ENCODE peak calls at places on chromosome 21, in seven cellular contexts. F, Z, P, W, A, C and L are unnamed samples. For H3K36me3, the result is how much of the 10 kb centered on the place peaks cover.

GRCh38 chr21:36156339-36156814 is 247 bp upstream of the DOP1B start:
- DNase-seq in F (peak), Z (peak), P (peak), W (peak), A (peak), C (peak), L (peak)

GRCh38 chr21:26067836-26068401 is 102.7 kb downstream of the APP start:
- DNase-seq in F (no peak), Z (no peak), P (no peak), W (no peak), A (no peak), C (no peak), L (no peak)

GRCh38 chr21:33325222-33326067 is 675 bp downstream of the IFNAR1 start:
- DNase-seq in F (peak), Z (peak), P (peak), W (peak), A (peak), C (no peak), L (no peak)

GRCh38 chr21:32335601-32336575 is 37.2 kb downstream of the MRAP start:
- DNase-seq in F (no peak), Z (no peak), P (no peak), W (no peak), A (no peak), C (no peak), L (no peak)

GRCh38 chr21:7917729-7918128 is 2603.7 kb upstream of the TPTE start:
- DNase-seq in F (peak), Z (no peak), P (no peak), W (no peak), A (peak), C (no peak), L (no peak)

GRCh38 chr21:26125433-26126167 is 45.0 kb downstream of the APP start:
- DNase-seq in F (no peak), Z (no peak), P (no peak), W (no peak), A (no peak), C (no peak), L (no peak)

GRCh38 chr21:29658177-29658933 is 281.4 kb downstream of the GRIK1 start:
- DNase-seq in F (no peak), Z (no peak), P (no peak), W (no peak), A (no peak), C (no peak), L (no peak)

GRCh38 chr21:35561076-35561475 is 499.2 kb downstream of the SETD4 start:
- DNase-seq in F (no peak), Z (no peak), P (no peak), W (no peak), A (no peak), C (no peak), L (no peak)

GRCh38 chr21:35508389-35508888 is 459.3 kb upstream of the RUNX1 start:
- DNase-seq in F (peak), Z (peak), P (peak), W (peak), A (peak), C (peak), L (peak)

GRCh38 chr21:33369586-33369985 is 33.6 kb upstream of the IFNGR2 start:
- DNase-seq in F (no peak), Z (no peak), P (no peak), W (no peak), A (no peak), C (no peak), L (no peak)

GRCh38 chr21:18228060-18228739 is 16.4 kb upstream of the CHODL start:
- DNase-seq in F (no peak), Z (no peak), P (no peak), W (no peak), A (no peak), C (no peak), L (no peak)

GRCh38 chr21:33025471-33026298 is at the start of gene OLIG2:
- DNase-seq in F (no peak), Z (no peak), P (no peak), W (no peak), A (no peak), C (peak), L (peak)

GRCh38 chr21:36910581-36911307 is 55.7 kb downstream of the HLCS start:
- DNase-seq in F (peak), Z (no peak), P (no peak), W (peak), A (peak), C (no peak), L (no peak)

GRCh38 chr21:31283025-31283424 is 61.0 kb downstream of the TIAM1 start:
- DNase-seq in F (no peak), Z (no peak), P (no peak), W (no peak), A (no peak), C (no peak), L (no peak)

GRCh38 chr21:44911384-44912157 is 9.1 kb downstream of the ITGB2 start:
- DNase-seq in F (no peak), Z (peak), P (peak), W (peak), A (peak), C (no peak), L (peak)

GRCh38 chr21:35046223-35046690 is 2.8 kb downstream of the RUNX1 start:
- DNase-seq in F (no peak), Z (no peak), P (no peak), W (no peak), A (no peak), C (no peak), L (no peak)

GRCh38 chr21:16084776-16085364 is 355.1 kb downstream of the USP25 start:
- DNase-seq in F (peak), Z (peak), P (no peak), W (peak), A (peak), C (no peak), L (no peak)

GRCh38 chr21:44398499-44398898 is 45.1 kb downstream of the TRPM2 start:
- DNase-seq in F (no peak), Z (no peak), P (no peak), W (no peak), A (no peak), C (no peak), L (peak)

GRCh38 chr21:31558839-31559367 is 100.6 kb upstream of the SOD1 start:
- DNase-seq in F (peak), Z (peak), P (peak), W (peak), A (peak), C (peak), L (peak)

GRCh38 chr21:34126269-34126668 is 52.9 kb downstream of the MRPS6 start:
- DNase-seq in F (peak), Z (no peak), P (no peak), W (no peak), A (peak), C (no peak), L (no peak)

GRCh38 chr21:43814215-43815106 is 25.1 kb downstream of the RRP1 start:
- DNase-seq in F (peak), Z (no peak), P (no peak), W (no peak), A (no peak), C (no peak), L (peak)

DNA sequence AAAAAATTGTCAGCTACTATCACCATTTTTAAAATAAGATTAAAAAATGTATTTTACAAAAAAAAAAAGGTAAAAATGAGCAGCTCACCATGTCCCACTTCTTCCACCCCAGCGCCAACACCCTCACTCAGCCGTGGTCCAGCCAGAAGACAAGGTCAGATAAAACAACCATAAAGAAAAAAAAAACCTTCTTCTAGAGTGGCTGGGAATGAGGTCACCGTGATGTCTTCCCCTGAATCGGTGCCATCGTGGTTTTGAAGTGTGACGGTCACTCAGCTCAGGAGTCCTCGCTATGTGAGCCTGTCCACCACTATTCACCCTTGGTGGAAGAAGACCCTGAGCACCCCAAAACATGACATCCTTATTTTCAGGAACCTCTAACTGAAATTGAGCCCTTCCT is 38.1 kb downstream of the B3GALT5 start:
- DNase-seq in F (no peak), Z (no peak), P (no peak), W (no peak), A (no peak), C (no peak), L (no peak)
- H3K36me3 ChIP-seq in F (under half), Z (under half), P (under half), W (under half), A (under half), C (under half), L (under half)

GRCh38 chr21:38815060-38815405 is 9.3 kb downstream of the ETS2 start:
- DNase-seq in F (no peak), Z (no peak), P (no peak), W (no peak), A (peak), C (no peak), L (no peak)

GRCh38 chr21:38811257-38811656 is 5.5 kb downstream of the ETS2 start:
- DNase-seq in F (peak), Z (no peak), P (no peak), W (no peak), A (peak), C (no peak), L (no peak)

GRCh38 chr21:38814126-38815059 is 8.7 kb downstream of the ETS2 start:
- DNase-seq in F (no peak), Z (no peak), P (no peak), W (no peak), A (no peak), C (no peak), L (no peak)

GRCh38 chr21:38813554-38813953 is 7.8 kb downstream of the ETS2 start:
- DNase-seq in F (no peak), Z (no peak), P (no peak), W (no peak), A (no peak), C (no peak), L (no peak)

DNA sequence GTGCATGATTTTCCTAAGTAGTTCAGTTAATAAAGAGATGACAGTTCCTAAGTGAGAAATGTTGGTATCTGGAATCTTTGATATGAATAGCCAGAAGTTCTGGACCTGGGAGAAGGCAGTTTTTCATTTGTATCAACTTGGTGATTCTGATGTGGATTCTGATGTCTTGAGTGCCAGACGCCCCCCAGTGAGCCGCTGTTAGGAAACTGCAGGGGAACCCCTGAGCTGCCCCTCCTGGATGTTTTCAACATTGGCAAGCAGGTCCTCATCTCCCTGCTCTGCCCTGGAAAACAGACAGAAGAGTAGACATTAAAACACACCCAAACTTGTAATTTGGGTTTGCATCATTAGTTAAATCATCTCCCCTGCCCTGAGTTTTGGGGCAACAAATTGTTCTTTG is 7.4 kb downstream of the ETS2 start:
- DNase-seq in F (no peak), Z (no peak), P (no peak), W (no peak), A (no peak), C (no peak), L (no peak)
- H3K36me3 ChIP-seq in F (under half), Z (under half), P (half or more), W (under half), A (under half), C (half or more), L (under half)

GRCh38 chr21:42760977-42761751 is 107.7 kb downstream of the PDE9A start:
- DNase-seq in F (no peak), Z (no peak), P (no peak), W (no peak), A (no peak), C (no peak), L (no peak)
- H3K36me3 ChIP-seq in F (under half), Z (under half), P (half or more), W (under half), A (under half), C (under half), L (under half)

GRCh38 chr21:46207920-46208571 is 20.5 kb downstream of the LSS start:
- DNase-seq in F (no peak), Z (no peak), P (no peak), W (no peak), A (no peak), C (no peak), L (peak)
- H3K36me3 ChIP-seq in F (half or more), Z (under half), P (half or more), W (under half), A (under half), C (under half), L (under half)